ENCODE peak calls at places on chromosomes 12 and 14, in seven cellular contexts. T, D, R, F, I, J and G are unnamed samples.

GRCh38 chr12:120139958-120140357 is 23.4 kb upstream of the RAB35 start:
- DNase-seq in R (no peak), D (no peak), T (no peak), F (peak; percentile 31), J (no peak), I (no peak), G (no peak)

GRCh38 chr12:26863515-26863914 is 30.5 kb upstream of the ITPR2 start:
- DNase-seq in I (no peak), R (no peak), D (peak; percentile 46), J (no peak), F (no peak), T (no peak), G (no peak)

GRCh38 chr12:96548384-96548783 is 59.0 kb downstream of the CFAP54 start:
- DNase-seq in D (no peak), T (no peak), R (no peak), I (no peak), J (no peak), F (no peak), G (no peak)

GRCh38 chr12:76782440-76782996 is 18.6 kb downstream of the ZDHHC17 start:
- DNase-seq in T (no peak), D (no peak), F (no peak), J (no peak), R (no peak), I (no peak), G (no peak)

GRCh38 chr14:77133718-77134338 is 7.8 kb downstream of the ZDHHC22 start:
- DNase-seq in J (no peak), R (no peak), T (peak; percentile 43), I (no peak), F (no peak), D (peak; percentile 30), G (no peak)

GRCh38 chr12:113186033-113186365 is 478 bp downstream of the RITA1 start:
- DNase-seq in R (no peak), I (no peak), D (peak; percentile 65), T (no peak), J (no peak), F (no peak), G (no peak)

GRCh38 chr12:76628745-76629144 is 69.2 kb upstream of the OSBPL8 start:
- DNase-seq in D (no peak), R (no peak), I (no peak), T (no peak), J (no peak), F (no peak), G (no peak)

GRCh38 chr12:54475542-54475941 is 2.1 kb upstream of the GTSF1 start:
- DNase-seq in F (no peak), J (no peak), D (no peak), I (no peak), R (no peak), T (no peak), G (no peak)

GRCh38 chr12:2397356-2398045 is 344.7 kb downstream of the CACNA1C start:
- DNase-seq in F (no peak), T (peak; percentile 77), I (peak; percentile 20), D (peak; percentile 1), J (peak; percentile 84), R (peak; percentile 82), G (no peak)

GRCh38 chr14:59215353-59215752 is 26.9 kb downstream of the DAAM1 start:
- DNase-seq in T (no peak), R (no peak), F (no peak), D (no peak), J (no peak), I (peak; percentile 91), G (peak; percentile 86)

GRCh38 chr12:8605057-8605456 is 7.6 kb downstream of the AICDA start:
- DNase-seq in I (no peak), T (no peak), R (no peak), D (no peak), F (no peak), J (no peak), G (no peak)

GRCh38 chr14:52339262-52339661 is 25.1 kb downstream of the PTGER2 start:
- DNase-seq in J (no peak), D (no peak), I (no peak), R (no peak), T (no peak), F (no peak), G (no peak)

GRCh38 chr14:100159107-100159864 is at the start of gene DEGS2:
- DNase-seq in T (no peak), I (no peak), D (no peak), F (no peak), J (no peak), R (no peak), G (no peak)

GRCh38 chr12:117052386-117053049 is 46.7 kb downstream of the TESC start:
- DNase-seq in T (no peak), F (no peak), J (no peak), R (no peak), I (no peak), D (no peak), G (no peak)

GRCh38 chr14:88556581-88556980 is 1.8 kb upstream of the PTPN21 start:
- DNase-seq in I (no peak), T (no peak), D (no peak), F (no peak), R (no peak), J (no peak), G (no peak)

GRCh38 chr12:1932264-1932777 is 13.9 kb upstream of the CACNA2D4 start:
- DNase-seq in F (no peak), T (no peak), D (no peak), R (no peak), J (no peak), I (peak; percentile 34), G (no peak)

GRCh38 chr12:93780115-93780641 is 103.0 kb downstream of the CRADD start:
- DNase-seq in D (no peak), J (no peak), T (no peak), F (no peak), I (no peak), R (no peak), G (no peak)

GRCh38 chr14:90534091-90534837 is 137.4 kb downstream of the CALM1 start:
- DNase-seq in D (no peak), F (no peak), R (no peak), T (peak; percentile 62), J (peak; percentile 79), I (no peak), G (no peak)

GRCh38 chr12:52777566-52777965 is 421 bp upstream of the KRT76 start:
- DNase-seq in J (no peak), F (no peak), D (no peak), I (no peak), R (no peak), T (no peak), G (no peak)

GRCh38 chr12:57533108-57533507 is 10.5 kb downstream of the MBD6 start:
- DNase-seq in J (no peak), R (no peak), D (no peak), T (no peak), I (no peak), F (no peak), G (no peak)